ENCODE peak calls at places on chromosome 19, in six cellular contexts. I is PC-3, N is GM23248, X is mesenchymal stem cell, C is epithelial cell of esophagus, F is cardiac muscle cell. T is an unnamed sample.

GRCh38 chr19:13051581-13052165 is 51.0 kb downstream of the LYL1 start:
- DNase-seq in I (peak; percentile 84), N (peak; percentile 48), X (peak; percentile 38), C (peak; percentile 59), F (peak; percentile 87), T (peak; percentile 56)

GRCh38 chr19:11087870-11088507 is 1.3 kb upstream of the LDLR start:
- DNase-seq in I (no peak), N (no peak), X (no peak), C (no peak), F (no peak), T (no peak)

GRCh38 chr19:47240996-47241918 is 10.3 kb upstream of the BBC3 start:
- DNase-seq in I (peak; percentile 78), N (peak; percentile 91), X (peak; percentile 87), C (peak; percentile 95), F (peak; percentile 38), T (peak; percentile 60)

GRCh38 chr19:53365899-53366493 is 491 bp downstream of the ZNF525 start:
- DNase-seq in I (peak; percentile 50), N (peak; percentile 63), X (no peak), C (peak; percentile 37), F (peak; percentile 54), T (no peak)

GRCh38 chr19:24003537-24003936 is 83.5 kb upstream of the ZNF254 start:
- DNase-seq in I (no peak), N (no peak), X (no peak), C (no peak), F (no peak), T (no peak)

GRCh38 chr19:35328851-35329285 is at the start of gene CD22:
- DNase-seq in I (no peak), N (no peak), X (no peak), C (no peak), F (no peak), T (no peak)

GRCh38 chr19:45558399-45558878 is 26.2 kb downstream of the OPA3 start:
- DNase-seq in I (peak; percentile 67), N (peak; percentile 64), X (peak; percentile 54), C (peak; percentile 82), F (peak; percentile 75), T (peak; percentile 31)

GRCh38 chr19:3830841-3831589 is 37.8 kb downstream of the ZFR2 start:
- DNase-seq in I (no peak), N (no peak), X (no peak), C (no peak), F (no peak), T (no peak)

GRCh38 chr19:20444202-20444885 is 121.2 kb downstream of the ZNF737 start:
- DNase-seq in I (no peak), N (no peak), X (no peak), C (no peak), F (no peak), T (no peak)

GRCh38 chr19:34502582-34503545 is 21.3 kb downstream of the WTIP start:
- DNase-seq in I (no peak), N (peak; percentile 58), X (peak; percentile 19), C (no peak), F (no peak), T (no peak)

GRCh38 chr19:48596237-48596636 is 10.3 kb upstream of the SPACA4 start:
- DNase-seq in I (no peak), N (no peak), X (no peak), C (no peak), F (no peak), T (no peak)

GRCh38 chr19:21463449-21464105 is 41.8 kb upstream of the ZNF429 start:
- DNase-seq in I (peak; percentile 56), N (no peak), X (no peak), C (no peak), F (peak; percentile 92), T (no peak)

GRCh38 chr19:21045028-21045427 is 24.6 kb downstream of the ZNF430 start:
- DNase-seq in I (no peak), N (no peak), X (no peak), C (no peak), F (no peak), T (no peak)

GRCh38 chr19:58560921-58561320 is 2.5 kb upstream of the UBE2M start:
- DNase-seq in I (no peak), N (no peak), X (no peak), C (no peak), F (no peak), T (no peak)

GRCh38 chr19:3098515-3099346 is 4.6 kb downstream of the GNA11 start:
- DNase-seq in I (no peak), N (peak; percentile 75), X (peak; percentile 60), C (no peak), F (no peak), T (no peak)

GRCh38 chr19:50427997-50428425 is 4.7 kb upstream of the MYBPC2 start:
- DNase-seq in I (no peak), N (peak; percentile 73), X (peak; percentile 72), C (peak; percentile 69), F (peak; percentile 34), T (peak; percentile 68)

GRCh38 chr19:2552859-2553258 is 76.9 kb downstream of the GADD45B start:
- DNase-seq in I (peak; percentile 61), N (peak; percentile 39), X (peak; percentile 65), C (no peak), F (no peak), T (no peak)

GRCh38 chr19:46901701-46902401 is 41.1 kb downstream of the ARHGAP35 start:
- DNase-seq in I (peak; percentile 74), N (peak; percentile 51), X (no peak), C (no peak), F (no peak), T (no peak)

GRCh38 chr19:35318679-35319448 is 10.1 kb upstream of the CD22 start:
- DNase-seq in I (peak; percentile 93), N (peak; percentile 97), X (peak; percentile 72), C (peak; percentile 69), F (no peak), T (peak; percentile 33)

GRCh38 chr19:1874554-1875185 is 10.6 kb downstream of the ABHD17A start:
- DNase-seq in I (no peak), N (peak; percentile 62), X (peak; percentile 40), C (peak; percentile 24), F (no peak), T (no peak)

GRCh38 chr19:53467503-53468262 is at the start of gene ZNF813:
- DNase-seq in I (peak; percentile 88), N (peak; percentile 94), X (peak; percentile 87), C (peak; percentile 89), F (peak; percentile 96), T (peak; percentile 97)

GRCh38 chr19:54231077-54231931 is 8.5 kb upstream of the LILRB3 start:
- DNase-seq in I (peak; percentile 93), N (peak; percentile 86), X (peak; percentile 68), C (peak; percentile 74), F (peak; percentile 91), T (peak; percentile 69)

GRCh38 chr19:48873476-48874308 is 1.5 kb downstream of the PPP1R15A start:
- DNase-seq in I (no peak), N (peak; percentile 37), X (peak; percentile 43), C (no peak), F (no peak), T (no peak)

GRCh38 chr19:32343550-32344262 is 1.7 kb upstream of the ZNF507 start:
- DNase-seq in I (peak; percentile 84), N (no peak), X (no peak), C (peak; percentile 74), F (no peak), T (no peak)

DNA sequence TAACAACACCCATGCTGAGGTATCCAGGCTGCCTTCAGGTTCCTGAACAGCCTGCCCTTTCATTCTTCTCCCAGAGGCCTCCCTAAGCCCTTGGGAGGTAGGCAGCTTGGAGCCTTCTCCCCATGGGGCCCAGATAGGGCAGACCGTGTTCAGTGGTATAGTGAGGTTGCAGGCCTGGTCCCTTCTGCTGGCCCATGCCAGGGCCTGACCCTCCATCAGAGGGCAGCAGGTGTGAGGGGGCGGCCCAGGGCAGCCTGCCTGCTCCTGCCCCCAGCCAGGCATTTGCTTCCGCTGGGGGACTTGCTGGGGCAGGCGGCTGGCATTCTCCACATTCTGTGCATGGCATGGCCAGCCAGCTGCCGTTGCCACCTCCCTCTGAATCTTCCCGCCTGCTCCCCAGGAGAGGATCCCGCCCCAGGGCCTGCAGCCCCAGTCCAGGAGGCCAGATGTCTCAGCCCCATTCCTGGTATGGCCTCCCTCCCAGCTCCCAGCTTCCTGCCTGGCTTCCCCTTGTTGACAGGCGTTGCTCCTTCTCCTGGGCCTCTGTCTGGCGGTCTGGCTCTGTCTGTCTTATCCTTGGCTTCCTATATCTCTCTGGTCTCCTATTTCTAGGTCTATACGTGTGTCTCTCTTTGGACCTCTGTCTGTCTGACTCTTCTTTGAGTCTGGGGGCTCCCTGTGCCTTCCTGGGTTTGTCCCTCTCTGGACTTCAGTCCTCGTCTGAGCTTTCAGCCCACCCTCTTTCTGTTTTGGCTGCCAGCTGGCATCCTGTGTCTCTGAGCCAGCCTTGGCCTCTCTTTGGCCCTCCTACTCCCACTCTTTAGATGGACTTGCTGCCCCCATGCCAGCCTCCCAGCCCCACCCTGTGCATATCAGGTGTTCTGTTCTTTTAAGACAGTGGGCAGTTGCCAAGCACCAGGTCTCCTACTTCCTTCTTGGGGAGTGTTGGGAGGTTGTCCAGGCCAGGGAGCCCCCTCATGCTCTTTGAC is 9.1 kb downstream of the CIC start:
- DNase-seq in I (no peak), N (peak; percentile 64), X (peak; percentile 30), C (peak; percentile 80), F (no peak), T (no peak)
- H3K4me3 ChIP-seq in I (no peak overlapping the region), N (no peak overlapping the region), X (peak overlapping the region; percentile 23), C (peak overlapping the region; percentile 76), F (no peak overlapping the region), T (no peak overlapping the region)

GRCh38 chr19:5251096-5252065 is 89.2 kb downstream of the PTPRS start:
- DNase-seq in I (no peak), N (no peak), X (no peak), C (no peak), F (no peak), T (no peak)
- H3K4me3 ChIP-seq in I (no peak overlapping the region), N (no peak overlapping the region), X (no peak overlapping the region), C (no peak overlapping the region), F (no peak overlapping the region), T (no peak overlapping the region)

DNA sequence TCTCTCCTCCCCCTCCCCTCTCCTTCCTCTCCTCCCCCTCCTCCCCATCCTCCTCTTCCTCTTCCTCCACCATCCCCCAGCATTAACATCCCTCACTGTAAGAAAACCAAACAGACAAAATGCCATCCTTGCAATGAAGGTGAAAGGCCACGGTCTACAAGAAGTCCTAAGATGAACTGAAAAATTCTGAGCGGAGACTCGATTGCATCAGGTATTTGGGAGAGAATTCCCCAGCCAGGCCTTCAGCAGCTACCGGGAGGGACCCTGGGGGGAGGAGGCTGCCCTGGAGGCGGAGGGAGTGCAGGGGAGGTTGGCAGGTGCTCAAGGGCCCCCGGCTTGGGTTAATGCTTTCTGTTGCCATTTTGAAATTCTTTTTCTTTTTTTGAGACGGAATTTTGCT is 10.1 kb upstream of the TIMM44 start:
- DNase-seq in I (no peak), N (no peak), X (no peak), C (no peak), F (no peak), T (no peak)
- H3K4me3 ChIP-seq in I (no peak overlapping the region), N (no peak overlapping the region), X (no peak overlapping the region), C (no peak overlapping the region), F (no peak overlapping the region), T (no peak overlapping the region)

DNA sequence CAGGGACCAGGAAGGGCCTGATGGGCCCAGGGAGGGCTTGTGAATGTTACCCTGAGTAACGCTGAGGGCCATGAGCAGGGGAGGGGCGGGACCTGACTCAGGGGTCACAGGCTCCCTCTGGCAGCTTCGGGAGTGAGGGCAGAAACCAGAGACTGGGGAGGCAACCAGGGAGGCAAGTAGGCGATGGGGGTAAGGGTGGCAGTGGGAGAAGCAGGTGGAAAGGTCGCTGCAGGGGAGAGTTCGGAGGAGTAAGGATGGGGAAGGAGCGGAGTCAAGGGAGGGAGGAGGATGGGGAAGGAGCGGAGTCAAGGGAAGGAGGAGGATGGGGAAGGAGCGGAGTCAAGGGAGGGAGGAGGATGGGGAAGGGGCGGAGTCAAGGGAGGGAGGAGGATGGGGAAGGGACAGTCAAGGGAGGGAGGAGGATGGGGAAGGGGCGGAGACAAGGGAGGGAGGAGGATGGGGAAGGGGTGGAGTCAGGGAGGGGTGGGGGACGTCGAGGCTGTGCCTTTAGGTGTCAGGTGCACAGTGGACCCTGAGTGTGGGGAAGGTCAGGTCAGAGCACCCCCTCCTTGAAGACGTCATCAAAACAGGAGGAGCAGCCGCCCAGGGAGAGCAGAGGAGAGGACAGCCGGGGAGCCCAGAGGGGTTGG is 15.5 kb upstream of the B3GNT3 start:
- DNase-seq in I (peak; percentile 84), N (peak; percentile 62), X (peak; percentile 63), C (peak; percentile 74), F (no peak), T (peak; percentile 52)
- H3K4me3 ChIP-seq in I (peak overlapping the region; percentile 62), N (no peak overlapping the region), X (peak overlapping the region; percentile 70), C (no peak overlapping the region), F (no peak overlapping the region), T (no peak overlapping the region)